ENCODE peak calls at places on chromosomes 12 and 14, in nine cellular contexts. R is AG04449, V is GM23338, N is heart left ventricle, J is PC-3, M is IMR-90, P is A549, H is esophagus muscularis mucosa, G is psoas muscle. A is an unnamed sample.

GRCh38 chr12:109951751-109952150 is 44.4 kb downstream of the GIT2 start:
- DNase-seq in J (peak; percentile 84), M (peak; percentile 98), H (no peak), G (peak; percentile 75), R (peak; percentile 33), N (peak; percentile 73), V (no peak), P (no peak), A (peak; percentile 66)

GRCh38 chr14:93715279-93715927 is 72.9 kb downstream of the PRIMA1 start:
- DNase-seq in M (no peak), H (peak; percentile 72), N (no peak), J (no peak), P (no peak), V (no peak), R (no peak), G (no peak), A (no peak)

GRCh38 chr12:65607271-65607880 is 216.9 kb upstream of the HMGA2 start:
- DNase-seq in R (no peak), V (peak; percentile 17), N (no peak), P (no peak), M (no peak), H (no peak), G (no peak), J (peak; percentile 92), A (peak; percentile 70)

GRCh38 chr12:117028254-117028653 is 71.0 kb downstream of the TESC start:
- DNase-seq in G (no peak), N (no peak), M (no peak), H (no peak), R (no peak), P (no peak), J (no peak), V (no peak), A (no peak)

GRCh38 chr14:71245659-71246361 is 338.6 kb downstream of the PCNX1 start:
- DNase-seq in G (no peak), V (no peak), M (no peak), P (no peak), N (no peak), R (no peak), J (no peak), H (no peak), A (no peak)

GRCh38 chr12:89098390-89099102 is 253.8 kb downstream of the DUSP6 start:
- DNase-seq in N (no peak), G (no peak), R (no peak), V (peak; percentile 85), J (no peak), P (no peak), H (no peak), M (peak; percentile 7), A (peak; percentile 21)

GRCh38 chr14:74825008-74825407 is 50.9 kb downstream of the PROX2 start:
- DNase-seq in P (no peak), G (no peak), M (peak; percentile 79), R (peak; percentile 14), H (no peak), J (no peak), N (no peak), V (no peak), A (peak; percentile 66)

GRCh38 chr12:115354007-115354452 is 670.1 kb upstream of the TBX3 start:
- DNase-seq in H (no peak), P (peak; percentile 85), J (peak; percentile 98), R (peak; percentile 88), V (no peak), G (peak; percentile 68), M (peak; percentile 98), N (peak; percentile 69), A (peak; percentile 98)

GRCh38 chr12:39464976-39465375 is 22.1 kb upstream of the KIF21A start:
- DNase-seq in R (no peak), G (no peak), M (no peak), N (no peak), P (peak; percentile 24), J (no peak), H (no peak), V (no peak), A (peak; percentile 62)

GRCh38 chr12:108177131-108177530 is 48.0 kb downstream of the WSCD2 start:
- DNase-seq in M (no peak), N (no peak), R (no peak), P (no peak), V (no peak), J (no peak), G (no peak), H (no peak), A (no peak)

GRCh38 chr14:96481731-96482314 is 20.4 kb upstream of the PAPOLA start:
- DNase-seq in G (no peak), R (no peak), P (no peak), M (no peak), H (no peak), V (no peak), N (no peak), J (no peak), A (no peak)

GRCh38 chr12:57454213-57454565 is 918 bp upstream of the INHBE start:
- DNase-seq in R (no peak), H (no peak), M (no peak), G (no peak), P (no peak), N (no peak), J (no peak), V (no peak), A (no peak)

GRCh38 chr12:19093218-19093617 is 36.3 kb upstream of the PLEKHA5 start:
- DNase-seq in M (peak; percentile 65), J (no peak), P (no peak), H (no peak), N (no peak), V (no peak), R (no peak), G (no peak), A (no peak)

GRCh38 chr12:63967358-63967757 is 122.9 kb downstream of the SRGAP1 start:
- DNase-seq in R (no peak), H (no peak), P (no peak), V (no peak), G (no peak), J (peak; percentile 68), M (peak; percentile 72), N (no peak), A (peak; percentile 20)
- H3K4me3 ChIP-seq in R (no peak overlapping the region), H (no peak overlapping the region), P (no peak overlapping the region), V (no peak overlapping the region), G (no peak overlapping the region), J (no peak overlapping the region), M (no peak overlapping the region), N (no peak overlapping the region), A (no peak overlapping the region)

DNA sequence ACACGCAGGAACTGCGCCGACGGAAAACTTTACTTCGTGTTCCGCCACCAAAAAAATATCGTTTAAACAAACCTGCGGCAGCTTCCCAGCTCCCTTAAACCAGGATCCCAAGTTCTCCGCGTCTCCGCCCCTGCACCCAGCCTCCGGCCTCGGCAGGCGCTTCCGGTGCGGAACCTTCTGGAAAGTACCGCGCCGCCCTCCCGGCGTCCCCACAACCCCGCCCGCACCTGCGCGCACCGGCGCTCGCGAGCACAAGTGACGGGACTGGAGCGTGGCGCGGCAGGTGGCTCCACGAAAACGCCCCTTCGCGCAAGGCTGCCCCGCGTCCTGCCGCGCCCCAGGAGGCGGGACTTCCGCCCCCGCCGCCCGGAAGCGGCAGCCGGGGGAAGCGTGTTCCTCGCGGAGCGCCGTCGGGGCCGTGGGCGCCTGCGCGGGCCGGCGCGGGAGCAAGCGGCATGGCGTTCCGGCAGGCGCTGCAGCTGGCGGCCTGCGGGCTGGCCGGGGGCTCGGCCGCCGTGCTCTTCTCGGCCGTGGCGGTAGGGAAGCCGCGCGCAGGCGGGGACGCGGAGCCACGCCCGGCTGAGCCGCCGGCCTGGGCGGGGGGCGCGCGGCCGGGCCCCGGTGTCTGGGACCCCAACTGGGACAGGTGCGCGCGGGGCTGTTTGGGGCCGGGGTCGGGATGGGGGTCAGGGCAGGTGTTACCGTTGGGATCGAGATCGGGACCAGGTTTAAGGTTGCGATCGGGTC is at the start of gene PGAM5:
- DNase-seq in V (peak; percentile 77), M (peak; percentile 70), P (peak; percentile 90), H (peak; percentile 92), J (peak; percentile 95), N (peak; percentile 81), R (no peak), G (peak; percentile 85), A (peak; percentile 73)
- TF ChIP-seq CTCF in V (no peak), M (no peak), P (no peak), H (no peak), J (no peak), N (no peak), R (no peak), G (no peak), A (no peak)

GRCh38 chr12:70268972-70269371 is 25.7 kb downstream of the CNOT2 start:
- DNase-seq in P (no peak), H (no peak), J (no peak), G (no peak), R (no peak), M (no peak), N (no peak), V (no peak), A (no peak)

GRCh38 chr12:70260610-70261009 is 17.4 kb downstream of the CNOT2 start:
- DNase-seq in R (no peak), N (no peak), H (no peak), V (no peak), J (no peak), G (no peak), M (no peak), P (no peak), A (no peak)

GRCh38 chr12:70267550-70267949 is 24.3 kb downstream of the CNOT2 start:
- DNase-seq in H (no peak), J (no peak), V (no peak), P (peak; percentile 7), N (no peak), M (peak; percentile 91), G (no peak), R (no peak), A (no peak)

GRCh38 chr12:70264067-70264867 is 21.0 kb downstream of the CNOT2 start:
- DNase-seq in V (peak; percentile 19), H (no peak), N (no peak), J (no peak), P (no peak), G (no peak), R (no peak), M (no peak), A (no peak)

DNA sequence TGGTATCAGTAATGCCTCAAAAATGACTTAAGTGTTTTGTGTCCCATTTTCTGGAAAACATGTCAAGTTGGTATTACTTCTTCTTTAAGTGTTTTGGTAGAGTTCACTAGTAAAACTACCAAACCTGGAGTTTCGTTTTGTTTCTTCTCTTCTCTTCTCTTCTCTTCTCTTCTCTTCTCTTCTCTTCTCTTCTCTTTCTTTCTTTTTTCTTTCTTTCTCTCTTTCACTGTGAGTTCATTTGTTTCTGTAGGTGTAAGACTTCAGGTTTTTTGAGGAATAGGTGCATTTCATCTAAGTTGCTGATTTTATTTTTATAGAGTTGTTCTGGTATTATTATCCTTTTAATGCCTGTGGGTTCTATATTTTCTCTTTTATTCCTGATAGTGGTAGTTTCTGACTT is 21.9 kb downstream of the CNOT2 start:
- DNase-seq in M (no peak), P (no peak), G (no peak), V (no peak), R (no peak), N (no peak), J (no peak), H (no peak), A (no peak)
- H3K4me3 ChIP-seq in M (no peak overlapping the region), P (no peak overlapping the region), G (no peak overlapping the region), V (no peak overlapping the region), R (no peak overlapping the region), N (no peak overlapping the region), J (no peak overlapping the region), H (no peak overlapping the region), A (no peak overlapping the region)

DNA sequence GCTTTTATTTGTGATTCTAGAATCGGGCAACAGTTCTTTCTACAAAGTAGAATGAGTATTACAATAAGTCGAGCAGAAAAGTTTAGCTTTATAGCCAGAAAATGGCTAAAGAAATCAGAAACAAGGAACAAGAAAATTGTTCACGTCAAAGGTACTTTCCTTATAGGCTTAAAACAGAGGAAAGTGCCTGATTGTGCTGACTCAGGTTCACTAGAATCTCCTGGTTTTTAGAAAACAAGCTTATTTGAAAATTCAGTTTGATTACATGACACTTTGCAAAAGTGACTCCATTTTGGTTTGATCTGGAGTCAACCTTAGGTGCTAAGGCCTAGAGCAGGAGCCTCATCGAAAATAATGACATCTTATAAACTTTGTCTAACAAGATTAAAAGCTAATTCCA is 564.7 kb upstream of the FLRT2 start:
- DNase-seq in P (no peak), R (no peak), G (no peak), V (no peak), N (no peak), J (no peak), M (no peak), H (no peak), A (no peak)
- TF ChIP-seq CTCF in P (no peak), R (no peak), G (no peak), V (no peak), N (no peak), J (no peak), M (no peak), H (no peak), A (no peak)

A was measured in bronchial epithelial cell.